ENCODE peak calls at places on chromosomes 2 and 18, in nine cellular contexts. C is osteocyte, B is cardiac muscle cell, H is BJ, W is Peyer's patch, V is astrocyte of the spinal cord, L is cardiac fibroblast, A is body of pancreas, M is foreskin fibroblast. U is an unnamed sample.

GRCh38 chr2:10584843-10585475 is 104.8 kb downstream of the NOL10 start:
- DNase-seq in C (no peak), B (peak), H (peak), W (no peak), V (peak), L (peak), A (no peak), M (peak), U (peak)

GRCh38 chr2:48589170-48589767 is 28.4 kb upstream of the GTF2A1L start:
- DNase-seq in C (no peak), B (peak), H (no peak), W (no peak), V (peak), L (peak), A (peak), M (peak), U (no peak)

GRCh38 chr2:143058795-143059194 is 70.4 kb upstream of the ARHGAP15 start:
- DNase-seq in C (no peak), B (no peak), H (no peak), W (no peak), V (no peak), L (no peak), A (no peak), M (no peak), U (no peak)

GRCh38 chr2:21008014-21008789 is 35.7 kb downstream of the APOB start:
- DNase-seq in C (no peak), B (no peak), H (no peak), W (no peak), V (no peak), L (no peak), A (no peak), M (no peak), U (no peak)

GRCh38 chr2:241469746-241470145 is 38.6 kb downstream of the STK25 start:
- DNase-seq in C (no peak), B (no peak), H (no peak), W (no peak), V (no peak), L (no peak), A (no peak), M (no peak), U (no peak)

GRCh38 chr2:63050186-63050915 is at the start of gene OTX1:
- DNase-seq in C (no peak), B (no peak), H (no peak), W (peak), V (no peak), L (peak), A (peak), M (peak), U (no peak)

GRCh38 chr18:6722680-6723079 is 6.8 kb upstream of the ARHGAP28 start:
- DNase-seq in C (no peak), B (peak), H (no peak), W (no peak), V (no peak), L (no peak), A (no peak), M (no peak), U (no peak)

GRCh38 chr2:69827796-69828540 is 1.5 kb upstream of the GMCL1 start:
- DNase-seq in C (no peak), B (peak), H (no peak), W (no peak), V (peak), L (peak), A (no peak), M (no peak), U (no peak)

GRCh38 chr2:24489942-24490673 is 946 bp upstream of the NCOA1 start:
- DNase-seq in C (no peak), B (peak), H (no peak), W (peak), V (peak), L (peak), A (peak), M (peak), U (no peak)

GRCh38 chr2:238985036-238985729 is 137.3 kb downstream of the TWIST2 start:
- DNase-seq in C (peak), B (no peak), H (no peak), W (no peak), V (no peak), L (no peak), A (no peak), M (no peak), U (no peak)

GRCh38 chr2:132975490-132976105 is 305.6 kb upstream of the LYPD1 start:
- DNase-seq in C (no peak), B (no peak), H (no peak), W (no peak), V (no peak), L (no peak), A (no peak), M (no peak), U (no peak)

GRCh38 chr2:59604143-59604542 is 949.3 kb downstream of the BCL11A start:
- DNase-seq in C (no peak), B (no peak), H (no peak), W (no peak), V (no peak), L (no peak), A (no peak), M (no peak), U (no peak)

GRCh38 chr2:158962074-158962473 is 6.4 kb upstream of the TANC1 start:
- DNase-seq in C (no peak), B (no peak), H (no peak), W (no peak), V (no peak), L (no peak), A (no peak), M (no peak), U (no peak)

DNA sequence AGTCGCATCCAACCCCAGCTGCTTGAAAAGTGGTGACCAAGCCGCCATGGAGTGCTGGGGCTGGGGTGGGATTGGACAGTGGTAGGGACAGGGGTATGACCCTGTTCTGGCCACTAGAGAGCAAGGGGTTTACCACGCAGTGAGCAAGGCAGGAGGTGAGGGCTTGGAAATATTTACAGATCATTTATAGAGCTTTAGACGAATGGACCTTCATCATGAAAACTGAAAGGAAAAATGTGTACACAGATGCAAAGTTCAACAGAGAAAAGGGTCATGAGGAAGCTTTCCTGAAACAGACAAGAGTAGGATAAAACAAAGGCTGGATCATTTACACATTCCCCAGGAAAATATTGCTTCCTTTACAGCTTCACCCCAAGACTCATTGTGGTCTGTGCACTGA is 130.5 kb upstream of the SMAD2 start:
- DNase-seq in C (no peak), B (no peak), H (no peak), W (no peak), V (no peak), L (no peak), A (no peak), M (no peak), U (no peak)
- TF ChIP-seq CTCF in C (no peak), B (no peak), H (no peak), W (no peak), V (no peak), L (no peak), A (no peak), M (no peak), U (no peak)

GRCh38 chr2:168758970-168759820 is 43.2 kb upstream of the NOSTRIN start:
- DNase-seq in C (no peak), B (peak), H (no peak), W (no peak), V (peak), L (peak), A (peak), M (peak), U (peak)
- TF ChIP-seq CTCF in C (peak), B (peak), H (peak), W (peak), V (peak), L (peak), A (peak), M (peak), U (peak)

GRCh38 chr2:126769118-126769517 is 113.2 kb downstream of the GYPC start:
- DNase-seq in C (no peak), B (no peak), H (no peak), W (no peak), V (no peak), L (no peak), A (no peak), M (no peak), U (no peak)
- TF ChIP-seq CTCF in C (no peak), B (no peak), H (no peak), W (no peak), V (no peak), L (no peak), A (no peak), M (no peak), U (no peak)

GRCh38 chr2:196336715-196337617 is 165.6 kb upstream of the STK17B start:
- DNase-seq in C (no peak), B (peak), H (no peak), W (no peak), V (peak), L (peak), A (no peak), M (peak), U (no peak)
- TF ChIP-seq CTCF in C (peak), B (peak), H (peak), W (peak), V (peak), L (peak), A (peak), M (peak), U (peak)

DNA sequence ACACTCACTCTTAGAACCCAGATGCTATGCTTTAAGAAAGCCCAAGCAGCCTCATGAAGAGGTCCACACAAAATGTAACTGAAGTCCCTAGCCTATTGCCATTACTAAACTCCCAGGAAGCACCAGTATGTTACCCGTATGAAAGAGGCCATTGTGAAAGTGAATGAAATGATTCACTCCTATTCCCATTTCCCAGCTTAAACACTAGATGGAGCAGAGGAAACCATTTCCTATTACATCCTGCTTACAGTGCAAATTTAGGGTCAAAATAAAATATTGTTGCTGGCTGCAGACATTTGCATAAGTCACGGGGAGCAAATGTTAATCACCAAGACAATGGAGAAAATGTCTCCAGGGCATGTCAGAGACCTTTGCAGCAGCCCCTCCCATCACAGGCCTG is 989.7 kb upstream of the CRIM1 start:
- DNase-seq in C (no peak), B (no peak), H (no peak), W (no peak), V (no peak), L (no peak), A (no peak), M (no peak), U (no peak)
- TF ChIP-seq CTCF in C (peak), B (no peak), H (no peak), W (no peak), V (no peak), L (no peak), A (no peak), M (no peak), U (no peak)

U was measured in AG09309.